ENCODE peak calls at places on chromosomes 16 and 17, in eight cellular contexts. E is adrenal gland; W is Panc1; F is right atrium auricular region; X is heart right ventricle; O is PC-9; H is A549; B is CD8-positive, alpha-beta T cell. R is an unnamed sample. For H3K9me3, the result is how much of the 10 kb centered on the place peaks cover.

GRCh38 chr16:5042574-5043171 is 8.9 kb upstream of the NAGPA start:
- DNase-seq in F (no peak), W (no peak), H (no peak), E (no peak), X (no peak), B (no peak), O (no peak), R (no peak)

GRCh38 chr16:69031877-69032301 is 73.6 kb upstream of the HAS3 start:
- DNase-seq in X (no peak), B (no peak), H (peak), O (peak), E (peak), F (no peak), W (no peak), R (no peak)

GRCh38 chr17:36661688-36662087 is 60.3 kb downstream of the MRM1 start:
- DNase-seq in W (no peak), B (no peak), X (no peak), E (no peak), O (no peak), F (no peak), H (no peak), R (no peak)

GRCh38 chr17:48593126-48593829 is at the start of gene HOXB5:
- DNase-seq in E (peak), B (no peak), F (no peak), X (no peak), H (no peak), O (no peak), W (no peak), R (no peak)

GRCh38 chr17:48579738-48580543 is 1.8 kb upstream of the HOXB4 start:
- DNase-seq in F (no peak), O (no peak), B (no peak), H (no peak), E (no peak), W (no peak), X (no peak), R (no peak)

GRCh38 chr17:44774271-44775135 is 15.7 kb downstream of the ADAM11 start:
- DNase-seq in O (peak), X (peak), W (no peak), F (peak), B (peak), E (peak), H (peak), R (peak)

GRCh38 chr17:28645576-28645939 is 600 bp upstream of the BLTP2 start:
- DNase-seq in W (no peak), X (no peak), B (peak), H (no peak), F (no peak), E (peak), O (no peak), R (no peak)

GRCh38 chr17:42809250-42809649 is 10.6 kb downstream of the CNTD1 start:
- DNase-seq in F (no peak), B (no peak), E (peak), X (no peak), H (peak), O (no peak), W (no peak), R (no peak)

GRCh38 chr16:4806280-4806679 is 3.8 kb upstream of the ROGDI start:
- DNase-seq in B (no peak), X (no peak), H (no peak), O (no peak), W (no peak), F (no peak), E (no peak), R (no peak)

GRCh38 chr16:29029168-29029994 is 44.5 kb downstream of the LAT start:
- DNase-seq in H (peak), B (peak), O (peak), F (no peak), W (no peak), E (peak), X (no peak), R (peak)

GRCh38 chr17:933168-934083 is 46.1 kb downstream of the NXN start:
- DNase-seq in F (no peak), H (peak), X (no peak), E (peak), B (no peak), W (peak), O (peak), R (no peak)

DNA sequence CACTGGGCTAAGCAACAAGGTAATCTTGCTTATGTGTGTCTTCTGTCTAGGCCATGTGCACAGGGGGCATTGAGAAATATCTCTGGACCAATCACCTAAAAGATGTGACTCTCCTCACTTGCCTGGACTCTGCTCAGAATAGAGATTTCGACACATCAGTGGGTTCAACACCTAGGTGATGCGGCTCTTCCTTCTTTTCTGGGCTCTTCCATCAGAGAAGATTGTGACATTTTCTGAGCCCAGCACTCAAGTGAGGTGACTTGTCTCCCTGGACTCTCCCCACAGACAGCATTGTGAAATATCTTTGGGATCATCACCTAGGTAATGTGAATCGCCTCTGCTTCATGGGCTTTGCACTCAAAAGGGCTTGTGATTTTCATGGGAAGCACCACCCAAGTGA is 1904.1 kb downstream of the TP53TG3F start:
- DNase-seq in O (no peak), W (no peak), X (no peak), B (no peak), H (no peak), E (no peak), F (no peak), R (no peak)
- H3K9me3 ChIP-seq in O (under half), W (under half), X (under half), B (under half), H (under half), E (under half), F (under half), R (under half)

GRCh38 chr16:61580579-61580978 is 455.7 kb downstream of the CDH8 start:
- DNase-seq in E (no peak), X (no peak), O (no peak), W (no peak), F (no peak), B (no peak), H (no peak), R (no peak)

GRCh38 chr16:61575617-61576016 is 460.6 kb downstream of the CDH8 start:
- DNase-seq in W (no peak), O (no peak), F (no peak), H (no peak), B (no peak), X (no peak), E (no peak), R (no peak)

GRCh38 chr16:61576476-61576875 is 459.8 kb downstream of the CDH8 start:
- DNase-seq in X (no peak), B (no peak), F (no peak), W (no peak), O (no peak), E (no peak), H (no peak), R (no peak)

GRCh38 chr16:61579195-61579594 is 457.0 kb downstream of the CDH8 start:
- DNase-seq in F (no peak), X (no peak), E (no peak), O (no peak), W (no peak), B (no peak), H (no peak), R (no peak)

DNA sequence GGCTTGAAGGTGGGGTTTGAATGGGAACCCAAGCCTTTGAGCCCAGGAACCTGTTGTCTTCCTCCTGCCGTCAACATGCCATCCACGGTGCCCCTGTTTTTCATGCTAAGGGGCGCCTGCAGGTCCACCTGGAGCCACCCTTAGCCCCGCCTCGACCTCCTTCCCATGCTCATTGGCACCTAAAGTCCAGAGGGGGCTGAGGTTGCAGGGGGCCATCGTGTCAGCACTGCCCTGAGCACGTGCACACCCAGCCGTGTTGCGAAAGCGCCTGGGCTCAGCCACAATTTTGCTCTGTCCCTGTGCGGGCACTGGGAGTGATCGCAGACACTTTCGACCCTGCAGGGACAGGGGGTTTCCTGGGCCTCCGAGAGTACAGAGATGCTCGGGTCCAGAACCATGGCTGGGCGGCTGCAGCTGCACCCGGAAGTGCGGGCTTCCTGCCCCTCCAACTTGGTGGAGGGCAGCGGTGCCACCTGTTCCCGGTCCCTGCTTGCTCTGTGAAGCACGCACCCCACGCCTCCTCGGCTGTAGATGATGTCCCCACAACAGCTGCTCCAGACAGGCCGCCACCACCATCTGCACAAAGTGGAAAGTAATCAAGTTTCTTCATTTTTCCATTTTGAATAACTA is 454.7 kb downstream of the CDH8 start:
- DNase-seq in F (no peak), E (no peak), W (no peak), O (no peak), B (no peak), X (no peak), H (no peak), R (no peak)
- H3K9me3 ChIP-seq in F (under half), E (under half), W (under half), O (under half), B (under half), X (under half), H (under half), R (under half)

GRCh38 chr16:35255186-35255803 is 1795.9 kb downstream of the TP53TG3F start:
- DNase-seq in H (no peak), X (no peak), O (no peak), F (no peak), B (no peak), W (no peak), E (no peak), R (no peak)

GRCh38 chr16:35255816-35256215 is 1796.4 kb downstream of the TP53TG3F start:
- DNase-seq in E (no peak), W (no peak), F (no peak), B (no peak), X (no peak), O (no peak), H (no peak), R (no peak)

GRCh38 chr16:35252356-35252936 is 1793.0 kb downstream of the TP53TG3F start:
- DNase-seq in E (no peak), X (no peak), W (no peak), O (no peak), B (no peak), F (no peak), H (no peak), R (no peak)

DNA sequence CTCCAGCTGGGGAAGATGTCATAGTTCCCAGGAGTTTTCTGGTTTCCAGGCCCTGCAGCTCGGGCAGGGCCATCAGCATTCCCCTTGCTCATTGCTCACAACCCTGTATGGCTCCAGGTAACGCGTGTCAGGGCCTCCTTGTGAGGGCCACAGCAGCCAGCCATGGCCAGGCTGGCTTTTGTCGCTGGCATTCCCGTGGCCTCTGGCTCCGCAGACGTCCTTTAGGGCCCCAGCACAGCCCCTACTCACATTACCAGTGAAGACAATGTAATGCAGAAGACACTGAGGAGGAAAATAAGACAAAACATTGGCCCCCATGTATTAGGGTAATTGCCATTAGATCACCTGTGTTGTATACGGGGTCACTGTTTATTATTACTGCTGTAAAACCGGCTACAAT is 1799.0 kb downstream of the TP53TG3F start:
- DNase-seq in W (no peak), B (no peak), F (no peak), H (no peak), O (no peak), E (no peak), X (no peak), R (no peak)
- H3K9me3 ChIP-seq in W (under half), B (under half), F (under half), H (under half), O (under half), E (under half), X (under half), R (under half)

GRCh38 chr16:3413730-3414379 is 12.8 kb downstream of the ZNF174 start:
- DNase-seq in W (no peak), O (no peak), X (no peak), H (no peak), B (no peak), F (no peak), E (no peak), R (no peak)
- H3K9me3 ChIP-seq in W (under half), O (under half), X (half or more), H (half or more), B (under half), F (half or more), E (under half), R (under half)

DNA sequence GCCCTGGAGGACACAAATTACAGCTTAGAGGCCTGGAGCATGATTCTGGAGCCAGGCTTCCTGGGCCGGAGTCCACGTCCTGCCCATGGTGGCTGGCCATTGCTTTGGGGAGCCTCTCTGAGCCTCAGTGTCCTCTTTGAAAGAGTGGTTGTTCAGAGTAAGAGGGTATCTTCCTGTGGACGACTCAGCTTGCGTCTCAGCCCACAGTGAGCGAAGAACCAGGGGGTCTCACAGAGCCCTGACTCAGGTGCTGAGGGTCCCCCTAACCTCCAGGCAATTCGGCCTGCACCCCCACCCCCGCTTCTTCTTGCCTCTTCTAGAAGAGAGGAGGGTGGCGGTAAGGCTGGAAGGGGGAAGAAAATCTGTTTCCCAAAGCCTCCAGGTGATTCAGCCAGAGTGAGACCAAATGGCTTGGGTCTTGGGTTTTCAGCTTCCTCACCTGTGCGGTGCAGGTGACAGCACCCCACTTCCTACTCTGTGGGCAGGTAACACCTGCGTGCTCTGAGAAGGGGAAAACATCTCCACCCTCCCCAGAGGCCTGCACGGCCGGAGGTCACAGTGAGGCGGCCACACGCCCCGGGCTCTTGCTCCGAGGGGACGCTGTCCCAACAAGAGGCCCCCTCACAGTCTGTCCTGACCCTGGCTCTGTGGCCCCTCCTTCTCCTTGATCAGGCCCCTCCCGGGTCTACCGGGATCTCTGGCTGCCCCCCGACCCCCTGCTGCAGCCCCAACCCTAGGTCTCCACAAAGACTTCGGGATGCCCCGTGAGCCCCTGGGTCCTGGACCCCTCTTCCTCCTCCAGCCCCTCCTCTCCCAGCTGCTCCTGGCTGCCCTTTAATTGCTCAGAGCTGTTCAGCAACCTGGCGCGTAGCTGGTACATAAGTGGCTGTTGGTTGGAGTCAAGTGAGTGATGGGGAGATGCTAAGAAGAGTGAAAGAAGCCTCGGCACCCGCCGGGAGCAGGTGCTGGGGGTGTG is 119.2 kb downstream of the METRNL start:
- DNase-seq in X (no peak), O (no peak), E (no peak), W (no peak), H (no peak), B (no peak), F (no peak), R (no peak)
- H3K9me3 ChIP-seq in X (under half), O (under half), E (under half), W (under half), H (under half), B (under half), F (under half), R (under half)

GRCh38 chr16:35631261-35631945 is 2172.0 kb downstream of the TP53TG3F start:
- DNase-seq in B (no peak), W (no peak), X (peak), O (no peak), E (no peak), F (no peak), H (no peak), R (no peak)
- H3K9me3 ChIP-seq in B (under half), W (under half), X (under half), O (under half), E (under half), F (under half), H (under half), R (under half)

GRCh38 chr17:70891301-70891700 is 722.0 kb downstream of the KCNJ2 start:
- DNase-seq in O (no peak), H (no peak), B (no peak), E (no peak), W (no peak), X (no peak), F (no peak), R (no peak)

GRCh38 chr17:70881093-70881492 is 711.8 kb downstream of the KCNJ2 start:
- DNase-seq in B (no peak), X (no peak), W (no peak), F (no peak), E (no peak), O (no peak), H (no peak), R (no peak)

GRCh38 chr17:70882504-70882903 is 713.2 kb downstream of the KCNJ2 start:
- DNase-seq in F (no peak), B (no peak), W (no peak), H (no peak), X (no peak), O (no peak), E (no peak), R (no peak)

GRCh38 chr17:70892527-70892926 is 723.2 kb downstream of the KCNJ2 start:
- DNase-seq in F (no peak), W (no peak), X (no peak), O (no peak), H (no peak), E (no peak), B (no peak), R (no peak)

GRCh38 chr17:70886648-70887047 is 717.3 kb downstream of the KCNJ2 start:
- DNase-seq in H (no peak), B (no peak), W (no peak), X (no peak), E (no peak), O (no peak), F (no peak), R (no peak)
- H3K9me3 ChIP-seq in H (under half), B (under half), W (under half), X (under half), E (under half), O (under half), F (under half), R (under half)

R was measured in T-helper 17 cell.